ENCODE peak calls at places on chromosomes 3 and 15, in four cellular contexts. U is HepG2, O is K562, P is GM12878. Y is an unnamed sample.
A peak's percentile ranks its signal among the peaks of the same experiment; 100 is the strongest.

GRCh38 chr3:132134611-132135010 is 99.8 kb upstream of the CPNE4 start:
- DNase-seq in O (no peak), P (no peak), U (no peak), Y (no peak)

GRCh38 chr3:58429657-58430056 is 4.0 kb downstream of the PDHB start:
- DNase-seq in P (peak; percentile 53), O (no peak), U (no peak), Y (no peak)

GRCh38 chr3:45054196-45054857 is 28.2 kb downstream of the CLEC3B start:
- DNase-seq in U (no peak), O (no peak), P (no peak), Y (no peak)

GRCh38 chr3:165273411-165273810 is 77.2 kb upstream of the SLITRK3 start:
- DNase-seq in O (no peak), P (no peak), U (no peak), Y (no peak)

GRCh38 chr3:11091088-11091590 is 63.2 kb upstream of the HRH1 start:
- DNase-seq in O (no peak), P (no peak), U (no peak), Y (no peak)

GRCh38 chr15:49826640-49827281 is 205.9 kb downstream of the DTWD1 start:
- DNase-seq in O (no peak), U (no peak), P (no peak), Y (no peak)

GRCh38 chr3:16789344-16790100 is 95.2 kb upstream of the PLCL2 start:
- DNase-seq in P (no peak), O (no peak), U (no peak), Y (no peak)

GRCh38 chr15:93031103-93031464 is 57.9 kb downstream of the RGMA start:
- DNase-seq in O (no peak), U (no peak), P (no peak), Y (no peak)

GRCh38 chr3:31973081-31973480 is 8.0 kb downstream of the OSBPL10 start:
- DNase-seq in P (no peak), O (no peak), U (no peak), Y (no peak)

GRCh38 chr15:36590838-36591237 is 11.4 kb downstream of the CDIN1 start:
- DNase-seq in P (no peak), U (no peak), O (no peak), Y (no peak)

GRCh38 chr3:189710620-189711388 is 79.6 kb downstream of the TP63 start:
- DNase-seq in P (peak; percentile 71), U (no peak), O (no peak), Y (no peak)

GRCh38 chr15:89964555-89964954 is 36.6 kb upstream of the ZNF710 start:
- DNase-seq in O (no peak), P (no peak), U (no peak), Y (no peak)

GRCh38 chr3:75906555-75907112 is 121.3 kb upstream of the ZNF717 start:
- DNase-seq in U (no peak), P (no peak), O (no peak), Y (peak; percentile 51)

GRCh38 chr3:194183271-194183670 is 47.3 kb downstream of the HES1 start:
- DNase-seq in O (no peak), U (no peak), P (no peak), Y (no peak)

GRCh38 chr3:194181612-194182011 is 45.7 kb downstream of the HES1 start:
- DNase-seq in U (no peak), P (no peak), O (no peak), Y (no peak)

GRCh38 chr3:194185225-194185624 is 49.3 kb downstream of the HES1 start:
- DNase-seq in O (no peak), U (no peak), P (no peak), Y (no peak)

GRCh38 chr3:194184265-194184751 is 48.4 kb downstream of the HES1 start:
- DNase-seq in O (no peak), U (no peak), P (no peak), Y (no peak)

DNA sequence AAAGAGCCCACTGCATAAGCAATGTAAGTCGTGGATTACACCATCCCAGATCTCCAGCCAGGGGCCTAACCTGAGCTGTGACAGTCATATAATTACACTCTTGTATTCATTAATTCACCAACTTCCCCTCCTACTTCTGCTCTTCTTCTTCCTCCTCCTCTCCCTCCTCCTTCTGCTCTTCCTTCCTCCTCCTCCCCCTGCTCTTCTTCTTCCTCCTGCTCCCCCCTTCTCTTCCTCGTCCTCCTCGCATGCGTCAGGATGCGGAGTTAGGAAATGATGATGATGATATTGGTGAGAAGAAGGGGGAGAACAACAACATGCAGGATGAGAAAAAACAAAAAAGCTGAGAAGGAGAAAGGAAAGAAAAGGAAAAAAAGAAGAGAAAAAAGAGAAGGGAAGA is 46.2 kb downstream of the HES1 start:
- DNase-seq in U (no peak), O (no peak), P (no peak), Y (no peak)
- TF ChIP-seq FOXK2 in U (no peak), O (no peak), P (no peak), Y (no peak)

GRCh38 chr3:113560845-113561623 is 28.7 kb downstream of the SIDT1 start:
- DNase-seq in P (no peak), U (no peak), O (no peak), Y (no peak)
- TF ChIP-seq SP1 in P (no peak), U (no peak), O (no peak), Y (no peak)

GRCh38 chr3:8525893-8526292 is 24.3 kb downstream of the LMCD1 start:
- DNase-seq in O (no peak), P (no peak), U (no peak), Y (no peak)
- TF ChIP-seq FOXM1 in O (no peak), P (no peak), U (no peak), Y (no peak)

GRCh38 chr3:35592589-35593295 is 46.6 kb upstream of the ARPP21 start:
- DNase-seq in U (no peak), P (no peak), O (no peak), Y (no peak)
- TF ChIP-seq FOXK2 in U (no peak), P (no peak), O (no peak), Y (no peak)

GRCh38 chr3:140630866-140631265 is 47.0 kb upstream of the TRIM42 start:
- DNase-seq in O (no peak), P (no peak), U (no peak), Y (no peak)
- TF ChIP-seq SP1 in O (no peak), P (no peak), U (no peak), Y (no peak)

GRCh38 chr3:101010316-101010715 is 17.1 kb upstream of the ABI3BP start:
- DNase-seq in O (no peak), U (no peak), P (no peak), Y (no peak)
- TF ChIP-seq FOXM1 in O (no peak), U (no peak), P (no peak), Y (no peak)

GRCh38 chr15:25670025-25670554 is 193.0 kb downstream of the ATP10A start:
- DNase-seq in O (no peak), P (no peak), U (no peak), Y (peak; percentile 12)
- TF ChIP-seq FOXK2 in O (no peak), P (no peak), U (no peak), Y (no peak)

GRCh38 chr3:127159547-127159946 is 33.4 kb upstream of the PRR23E start:
- DNase-seq in U (no peak), O (no peak), P (no peak), Y (no peak)
- TF ChIP-seq SP1 in U (no peak), O (no peak), P (no peak), Y (no peak)

GRCh38 chr3:14256561-14257342 is 78.1 kb downstream of the LSM3 start:
- DNase-seq in O (no peak), U (no peak), P (no peak), Y (no peak)
- TF ChIP-seq FOXM1 in O (no peak), U (no peak), P (no peak), Y (no peak)

DNA sequence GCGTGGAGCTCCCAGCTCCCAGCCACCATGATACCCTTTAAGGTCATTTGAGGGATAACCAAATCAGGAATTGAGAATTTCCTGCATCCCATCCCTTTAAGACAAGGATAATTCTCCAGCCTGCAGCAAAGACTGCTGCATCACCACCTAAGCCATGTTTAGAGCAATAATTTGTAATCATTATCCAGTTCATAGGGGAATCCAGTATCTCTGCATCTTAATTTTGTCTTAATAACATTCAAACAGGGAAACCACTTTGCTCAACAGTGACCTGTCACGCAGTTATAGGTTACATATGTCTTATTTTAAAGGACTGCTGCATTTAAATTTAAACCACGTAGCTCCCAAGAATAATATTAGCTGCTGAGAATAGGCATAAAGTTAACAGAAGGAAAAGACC is 188.4 kb downstream of the SSR3 start:
- DNase-seq in P (no peak), O (no peak), U (no peak), Y (no peak)
- TF ChIP-seq FOXK2 in P (no peak), O (no peak), U (no peak), Y (no peak)